ENCODE peak calls at places on chromosomes 11 and 22, in six cellular contexts. One of them, this sample, is unnamed.

GRCh38 chr11:99988105-99988907 is 698.8 kb upstream of the ARHGAP42 start:
- DNase-seq in CD4-positive, alpha-beta memory T cell: no peak
- DNase-seq in naive thymus-derived CD4-positive, alpha-beta T cell: no peak
- DNase-seq in testis: no peak
- DNase-seq in GM23338: no peak
- DNase-seq in transverse colon: no peak
- DNase-seq in this sample: no peak

GRCh38 chr11:57648791-57649735 is 649 bp downstream of the YPEL4 start:
- DNase-seq in transverse colon: no peak
- DNase-seq in CD4-positive, alpha-beta memory T cell: no peak
- DNase-seq in GM23338: peak; percentile 76
- DNase-seq in testis: no peak
- DNase-seq in naive thymus-derived CD4-positive, alpha-beta T cell: no peak
- DNase-seq in this sample: no peak

GRCh38 chr11:71545405-71545966 is 2.7 kb upstream of the KRTAP5-9 start:
- DNase-seq in naive thymus-derived CD4-positive, alpha-beta T cell: no peak
- DNase-seq in GM23338: no peak
- DNase-seq in testis: no peak
- DNase-seq in transverse colon: no peak
- DNase-seq in CD4-positive, alpha-beta memory T cell: no peak
- DNase-seq in this sample: no peak

GRCh38 chr11:26761382-26761781 is 39.5 kb upstream of the SLC5A12 start:
- DNase-seq in GM23338: no peak
- DNase-seq in CD4-positive, alpha-beta memory T cell: no peak
- DNase-seq in naive thymus-derived CD4-positive, alpha-beta T cell: no peak
- DNase-seq in transverse colon: no peak
- DNase-seq in testis: no peak
- DNase-seq in this sample: no peak

GRCh38 chr11:13160302-13160701 is 117.3 kb upstream of the BMAL1 start:
- DNase-seq in CD4-positive, alpha-beta memory T cell: no peak
- DNase-seq in GM23338: no peak
- DNase-seq in transverse colon: no peak
- DNase-seq in testis: no peak
- DNase-seq in naive thymus-derived CD4-positive, alpha-beta T cell: no peak
- DNase-seq in this sample: no peak

GRCh38 chr11:72006309-72007088 is 7.8 kb downstream of the IL18BP start:
- DNase-seq in naive thymus-derived CD4-positive, alpha-beta T cell: no peak
- DNase-seq in CD4-positive, alpha-beta memory T cell: no peak
- DNase-seq in GM23338: no peak
- DNase-seq in transverse colon: no peak
- DNase-seq in testis: no peak
- DNase-seq in this sample: no peak

GRCh38 chr22:36383110-36383581 is 4.6 kb downstream of the MYH9 start:
- DNase-seq in GM23338: no peak
- DNase-seq in CD4-positive, alpha-beta memory T cell: peak; percentile 63
- DNase-seq in testis: no peak
- DNase-seq in naive thymus-derived CD4-positive, alpha-beta T cell: no peak
- DNase-seq in transverse colon: peak; percentile 83
- DNase-seq in this sample: no peak

GRCh38 chr22:24730864-24731263 is 43.7 kb downstream of the PIWIL3 start:
- DNase-seq in CD4-positive, alpha-beta memory T cell: no peak
- DNase-seq in transverse colon: no peak
- DNase-seq in naive thymus-derived CD4-positive, alpha-beta T cell: no peak
- DNase-seq in testis: no peak
- DNase-seq in GM23338: peak; percentile 67
- DNase-seq in this sample: no peak

GRCh38 chr11:10405858-10406592 is 49.0 kb upstream of the AMPD3 start:
- DNase-seq in testis: peak; percentile 84
- DNase-seq in transverse colon: peak; percentile 58
- DNase-seq in CD4-positive, alpha-beta memory T cell: peak; percentile 49
- DNase-seq in GM23338: peak; percentile 92
- DNase-seq in naive thymus-derived CD4-positive, alpha-beta T cell: no peak
- DNase-seq in this sample: no peak

GRCh38 chr11:46615756-46616155 is 1.3 kb downstream of the HARBI1 start:
- DNase-seq in CD4-positive, alpha-beta memory T cell: no peak
- DNase-seq in transverse colon: no peak
- DNase-seq in testis: no peak
- DNase-seq in naive thymus-derived CD4-positive, alpha-beta T cell: no peak
- DNase-seq in GM23338: no peak
- DNase-seq in this sample: no peak

GRCh38 chr22:29700206-29700948 is 19.4 kb upstream of the CABP7 start:
- DNase-seq in CD4-positive, alpha-beta memory T cell: no peak
- DNase-seq in transverse colon: no peak
- DNase-seq in naive thymus-derived CD4-positive, alpha-beta T cell: no peak
- DNase-seq in testis: no peak
- DNase-seq in GM23338: no peak
- DNase-seq in this sample: no peak

GRCh38 chr11:134508219-134508990 is 96.4 kb upstream of the B3GAT1 start:
- DNase-seq in GM23338: no peak
- DNase-seq in testis: no peak
- DNase-seq in transverse colon: no peak
- DNase-seq in CD4-positive, alpha-beta memory T cell: no peak
- DNase-seq in naive thymus-derived CD4-positive, alpha-beta T cell: no peak
- DNase-seq in this sample: no peak

GRCh38 chr11:46353706-46354105 is 6.4 kb downstream of the DGKZ start:
- DNase-seq in testis: no peak
- DNase-seq in GM23338: no peak
- DNase-seq in transverse colon: no peak
- DNase-seq in CD4-positive, alpha-beta memory T cell: no peak
- DNase-seq in naive thymus-derived CD4-positive, alpha-beta T cell: no peak
- DNase-seq in this sample: no peak

GRCh38 chr11:84130646-84131427 is 844.7 kb upstream of the CCDC90B start:
- DNase-seq in GM23338: no peak
- DNase-seq in transverse colon: no peak
- DNase-seq in naive thymus-derived CD4-positive, alpha-beta T cell: no peak
- DNase-seq in CD4-positive, alpha-beta memory T cell: no peak
- DNase-seq in testis: no peak
- DNase-seq in this sample: no peak

GRCh38 chr11:72354356-72355115 is 79.8 kb downstream of the CLPB start:
- DNase-seq in naive thymus-derived CD4-positive, alpha-beta T cell: no peak
- DNase-seq in CD4-positive, alpha-beta memory T cell: no peak
- DNase-seq in GM23338: peak; percentile 15
- DNase-seq in transverse colon: no peak
- DNase-seq in testis: no peak
- DNase-seq in this sample: no peak

GRCh38 chr11:106021967-106022794 is at the start of gene MSANTD4:
- DNase-seq in transverse colon: peak; percentile 99
- DNase-seq in CD4-positive, alpha-beta memory T cell: peak; percentile 97
- DNase-seq in testis: peak; percentile 100
- DNase-seq in naive thymus-derived CD4-positive, alpha-beta T cell: peak; percentile 89
- DNase-seq in GM23338: peak; percentile 100
- DNase-seq in this sample: peak; percentile 100

GRCh38 chr22:28904211-28904808 is 20.9 kb downstream of the ZNRF3 start:
- DNase-seq in testis: no peak
- DNase-seq in naive thymus-derived CD4-positive, alpha-beta T cell: no peak
- DNase-seq in GM23338: no peak
- DNase-seq in transverse colon: no peak
- DNase-seq in CD4-positive, alpha-beta memory T cell: no peak
- DNase-seq in this sample: no peak

DNA sequence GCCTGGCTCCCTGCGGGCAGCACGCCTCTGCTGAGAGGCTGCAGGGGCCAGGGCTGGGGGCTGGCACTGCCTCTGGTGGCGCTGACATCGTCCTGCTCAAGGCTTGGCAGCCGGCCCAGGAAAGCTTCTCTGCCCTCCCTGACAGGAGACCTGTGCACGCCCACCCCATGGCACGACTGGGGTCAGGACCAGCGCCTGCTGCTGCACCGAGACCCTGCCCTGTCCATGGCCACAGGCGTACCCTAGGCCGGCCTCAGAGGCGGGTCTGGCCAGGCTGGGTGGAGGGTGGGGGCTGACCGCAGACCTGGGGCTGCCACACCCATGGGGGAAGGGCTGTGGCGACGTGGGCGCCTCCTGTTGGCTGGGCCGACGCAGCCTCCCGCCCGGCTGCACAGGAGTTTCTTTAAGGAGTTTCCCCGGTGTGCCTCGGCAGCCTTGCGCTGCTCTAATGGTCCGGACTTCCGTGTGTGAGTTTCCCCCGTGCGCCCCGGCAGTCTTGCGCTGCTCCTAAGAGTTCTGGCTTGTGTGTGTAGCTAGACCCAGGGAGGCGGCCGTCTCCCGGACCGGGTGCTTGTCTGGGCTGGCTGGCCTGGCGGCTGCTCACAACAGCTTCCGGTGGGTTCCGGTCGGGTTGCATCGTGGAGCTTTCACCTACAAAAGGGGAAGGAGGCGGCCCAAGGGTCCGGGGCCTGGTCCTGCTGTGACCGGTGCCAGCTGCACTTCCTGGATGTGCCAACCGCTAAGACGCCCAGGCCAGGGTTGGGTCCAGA is 4.7 kb downstream of the TRABD start:
- DNase-seq in GM23338: peak; percentile 81
- DNase-seq in CD4-positive, alpha-beta memory T cell: peak; percentile 85
- DNase-seq in transverse colon: peak; percentile 91
- DNase-seq in naive thymus-derived CD4-positive, alpha-beta T cell: peak; percentile 73
- DNase-seq in testis: peak; percentile 75
- DNase-seq in this sample: no peak
- H3K4me3 ChIP-seq in GM23338: peak overlapping the region; percentile 42
- H3K4me3 ChIP-seq in CD4-positive, alpha-beta memory T cell: peak overlapping the region; percentile 91
- H3K4me3 ChIP-seq in transverse colon: peak overlapping the region; percentile 41
- H3K4me3 ChIP-seq in naive thymus-derived CD4-positive, alpha-beta T cell: peak overlapping the region; percentile 56
- H3K4me3 ChIP-seq in testis: peak overlapping the region; percentile 34
- H3K4me3 ChIP-seq in this sample: peak overlapping the region; percentile 66

GRCh38 chr22:38709306-38709705 is 3.6 kb downstream of the GTPBP1 start:
- DNase-seq in GM23338: no peak
- DNase-seq in transverse colon: no peak
- DNase-seq in testis: no peak
- DNase-seq in CD4-positive, alpha-beta memory T cell: no peak
- DNase-seq in naive thymus-derived CD4-positive, alpha-beta T cell: no peak
- DNase-seq in this sample: no peak
- H3K27ac ChIP-seq in GM23338: no peak overlapping the region
- H3K27ac ChIP-seq in transverse colon: no peak overlapping the region
- H3K27ac ChIP-seq in testis: no peak overlapping the region
- H3K27ac ChIP-seq in CD4-positive, alpha-beta memory T cell: no peak overlapping the region
- H3K27ac ChIP-seq in naive thymus-derived CD4-positive, alpha-beta T cell: no peak overlapping the region
- H3K27ac ChIP-seq in this sample: no peak overlapping the region

GRCh38 chr22:42442746-42443145 is 10.5 kb upstream of the NFAM1 start:
- DNase-seq in transverse colon: no peak
- DNase-seq in GM23338: no peak
- DNase-seq in testis: no peak
- DNase-seq in naive thymus-derived CD4-positive, alpha-beta T cell: no peak
- DNase-seq in CD4-positive, alpha-beta memory T cell: no peak
- DNase-seq in this sample: no peak

GRCh38 chr22:42446151-42446550 is 13.9 kb upstream of the NFAM1 start:
- DNase-seq in naive thymus-derived CD4-positive, alpha-beta T cell: no peak
- DNase-seq in GM23338: no peak
- DNase-seq in CD4-positive, alpha-beta memory T cell: no peak
- DNase-seq in testis: no peak
- DNase-seq in transverse colon: no peak
- DNase-seq in this sample: no peak

GRCh38 chr22:42440728-42441127 is 8.5 kb upstream of the NFAM1 start:
- DNase-seq in GM23338: no peak
- DNase-seq in testis: no peak
- DNase-seq in CD4-positive, alpha-beta memory T cell: no peak
- DNase-seq in transverse colon: no peak
- DNase-seq in naive thymus-derived CD4-positive, alpha-beta T cell: no peak
- DNase-seq in this sample: no peak

GRCh38 chr22:42444060-42444904 is 12.1 kb upstream of the NFAM1 start:
- DNase-seq in CD4-positive, alpha-beta memory T cell: peak; percentile 83
- DNase-seq in testis: peak; percentile 78
- DNase-seq in transverse colon: peak; percentile 93
- DNase-seq in GM23338: peak; percentile 95
- DNase-seq in naive thymus-derived CD4-positive, alpha-beta T cell: peak; percentile 61
- DNase-seq in this sample: peak; percentile 86

DNA sequence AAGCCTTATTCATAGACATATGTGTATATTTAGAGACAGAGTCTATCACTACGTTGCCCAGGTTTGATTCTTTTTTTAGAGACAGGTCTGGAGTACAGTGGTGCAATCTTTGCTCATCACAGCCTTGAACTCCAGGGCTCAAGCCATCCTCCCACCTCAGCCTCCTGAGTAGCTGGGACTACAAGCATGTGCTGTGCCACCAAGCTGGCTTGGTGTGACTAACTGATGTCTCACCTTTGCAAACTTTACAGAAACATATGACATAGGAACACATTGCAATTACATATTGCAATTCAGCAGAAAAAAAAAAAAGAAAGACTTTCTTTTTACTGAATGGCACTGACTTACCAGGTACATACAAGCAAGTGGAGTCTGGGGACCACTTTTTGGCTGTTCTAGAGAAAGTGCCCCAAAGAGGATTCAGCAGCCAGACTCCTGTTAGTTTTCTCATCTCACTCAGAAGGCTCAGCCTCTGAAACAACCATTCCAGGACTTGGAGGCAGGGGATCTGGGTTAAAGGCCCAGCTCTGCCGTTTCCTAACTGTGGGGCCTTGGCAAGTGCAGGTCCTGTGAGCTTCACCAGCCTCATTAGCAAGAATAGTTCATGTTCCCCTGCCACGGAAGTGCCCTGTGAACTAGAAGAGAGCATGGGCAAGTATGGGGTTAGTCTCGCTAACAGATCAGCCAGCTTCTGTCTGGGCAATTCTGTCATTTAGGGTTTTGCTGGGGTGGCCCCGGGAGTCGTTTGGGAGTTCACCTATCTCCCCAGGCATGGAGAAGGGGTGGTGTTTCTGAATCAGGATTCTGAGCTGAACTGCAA is 11.2 kb upstream of the NFAM1 start:
- DNase-seq in GM23338: no peak
- DNase-seq in naive thymus-derived CD4-positive, alpha-beta T cell: no peak
- DNase-seq in transverse colon: no peak
- DNase-seq in testis: no peak
- DNase-seq in CD4-positive, alpha-beta memory T cell: no peak
- DNase-seq in this sample: no peak
- H3K4me3 ChIP-seq in GM23338: peak overlapping the region; percentile 58
- H3K4me3 ChIP-seq in naive thymus-derived CD4-positive, alpha-beta T cell: peak overlapping the region; percentile 68
- H3K4me3 ChIP-seq in transverse colon: peak overlapping the region; percentile 29
- H3K4me3 ChIP-seq in testis: no peak overlapping the region
- H3K4me3 ChIP-seq in CD4-positive, alpha-beta memory T cell: no peak overlapping the region
- H3K4me3 ChIP-seq in this sample: peak overlapping the region; percentile 71

GRCh38 chr11:95302211-95302610 is 71.2 kb upstream of the SESN3 start:
- DNase-seq in GM23338: no peak
- DNase-seq in CD4-positive, alpha-beta memory T cell: no peak
- DNase-seq in naive thymus-derived CD4-positive, alpha-beta T cell: no peak
- DNase-seq in transverse colon: no peak
- DNase-seq in testis: no peak
- DNase-seq in this sample: no peak

GRCh38 chr11:95297680-95298452 is 66.9 kb upstream of the SESN3 start:
- DNase-seq in GM23338: no peak
- DNase-seq in testis: no peak
- DNase-seq in transverse colon: no peak
- DNase-seq in CD4-positive, alpha-beta memory T cell: no peak
- DNase-seq in naive thymus-derived CD4-positive, alpha-beta T cell: no peak
- DNase-seq in this sample: no peak

GRCh38 chr11:95299078-95299611 is 68.1 kb upstream of the SESN3 start:
- DNase-seq in transverse colon: no peak
- DNase-seq in CD4-positive, alpha-beta memory T cell: peak; percentile 28
- DNase-seq in GM23338: no peak
- DNase-seq in naive thymus-derived CD4-positive, alpha-beta T cell: no peak
- DNase-seq in testis: no peak
- DNase-seq in this sample: no peak

GRCh38 chr11:95304777-95305176 is 73.8 kb upstream of the SESN3 start:
- DNase-seq in transverse colon: no peak
- DNase-seq in GM23338: no peak
- DNase-seq in naive thymus-derived CD4-positive, alpha-beta T cell: no peak
- DNase-seq in testis: no peak
- DNase-seq in CD4-positive, alpha-beta memory T cell: no peak
- DNase-seq in this sample: no peak

DNA sequence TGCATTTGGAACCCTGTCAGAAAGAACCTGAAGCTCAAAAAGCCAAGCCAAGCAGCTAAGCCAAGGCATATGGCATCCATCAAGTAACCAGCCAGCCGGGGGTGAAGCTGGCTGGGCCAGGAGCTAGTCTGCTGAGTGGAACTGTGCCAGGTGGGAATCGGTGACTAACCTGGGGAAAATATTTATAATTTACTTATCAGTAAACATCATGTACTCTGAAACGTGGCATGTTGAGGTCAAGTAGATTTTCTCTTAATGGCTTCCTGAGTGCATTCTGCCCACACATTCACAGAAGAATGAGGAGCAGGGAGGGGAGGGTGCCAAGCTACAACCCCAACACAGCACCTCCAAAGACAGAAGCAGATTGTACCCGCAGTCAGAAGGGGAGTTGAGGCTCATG is 70.5 kb upstream of the SESN3 start:
- DNase-seq in naive thymus-derived CD4-positive, alpha-beta T cell: no peak
- DNase-seq in CD4-positive, alpha-beta memory T cell: no peak
- DNase-seq in transverse colon: no peak
- DNase-seq in GM23338: no peak
- DNase-seq in testis: no peak
- DNase-seq in this sample: no peak
- H3K27ac ChIP-seq in naive thymus-derived CD4-positive, alpha-beta T cell: no peak overlapping the region
- H3K27ac ChIP-seq in CD4-positive, alpha-beta memory T cell: no peak overlapping the region
- H3K27ac ChIP-seq in transverse colon: no peak overlapping the region
- H3K27ac ChIP-seq in GM23338: no peak overlapping the region
- H3K27ac ChIP-seq in testis: no peak overlapping the region
- H3K27ac ChIP-seq in this sample: no peak overlapping the region

This sample was measured in coronary artery.